ENCODE peak calls at places on chromosomes 4 and X, in four cellular contexts. S, I, H and V are unnamed samples.
A peak's percentile ranks its signal among the peaks of the same experiment; 100 is the strongest.

GRCh38 chr4:125225806-125226205 is 88.9 kb upstream of the FAT4 start:
- DNase-seq in S (no peak), H (no peak), I (no peak), V (no peak)

GRCh38 chr4:176539785-176540175 is 220.0 kb downstream of the SPCS3 start:
- DNase-seq in H (no peak), S (no peak), I (no peak), V (no peak)

GRCh38 chrX:41014776-41015175 is 70.5 kb upstream of the USP9X start:
- DNase-seq in S (no peak), I (no peak), H (no peak), V (no peak)

GRCh38 chr4:173365359-173365996 is 5.3 kb upstream of the SAP30 start:
- DNase-seq in H (no peak), S (no peak), I (no peak), V (no peak)

GRCh38 chr4:15636818-15637217 is 18.3 kb downstream of the FBXL5 start:
- DNase-seq in H (no peak), S (no peak), I (no peak), V (no peak)

GRCh38 chr4:176814770-176815169 is 22.0 kb upstream of the VEGFC start:
- DNase-seq in I (no peak), H (no peak), S (no peak), V (no peak)

GRCh38 chr4:89308161-89308500 is 531 bp upstream of the GPRIN3 start:
- DNase-seq in S (no peak), I (no peak), H (no peak), V (no peak)

GRCh38 chr4:42519803-42520417 is 122.6 kb downstream of the SHISA3 start:
- DNase-seq in S (no peak), H (peak; percentile 34), I (no peak), V (no peak)